ENCODE peak calls at places on chromosome 20, in six cellular contexts. Z, A, N, W, G and J are unnamed samples.

GRCh38 chr20:20017852-20018245 is 687 bp downstream of the NAA20 start:
- DNase-seq in Z (no peak), A (no peak), N (no peak), W (peak; percentile 9), G (no peak), J (no peak)

GRCh38 chr20:49853640-49854039 is 41.0 kb downstream of the SLC9A8 start:
- DNase-seq in Z (peak; percentile 89), A (peak; percentile 72), N (peak; percentile 12), W (peak; percentile 73), G (peak; percentile 88), J (peak; percentile 97)

GRCh38 chr20:45372241-45372640 is 5.9 kb downstream of the TP53TG5 start:
- DNase-seq in Z (no peak), A (no peak), N (no peak), W (no peak), G (no peak), J (no peak)

GRCh38 chr20:9214676-9215075 is 145.8 kb downstream of the PLCB4 start:
- DNase-seq in Z (no peak), A (peak; percentile 96), N (no peak), W (peak; percentile 95), G (no peak), J (peak; percentile 99)

GRCh38 chr20:35698298-35699126 is 640 bp downstream of the NFS1 start:
- DNase-seq in Z (no peak), A (no peak), N (no peak), W (peak; percentile 21), G (no peak), J (no peak)

GRCh38 chr20:47024461-47024937 is 129.9 kb downstream of the EYA2 start:
- DNase-seq in Z (no peak), A (no peak), N (no peak), W (no peak), G (no peak), J (no peak)

GRCh38 chr20:45347936-45348809 is at the start of gene SDC4:
- DNase-seq in Z (peak; percentile 85), A (peak; percentile 74), N (peak; percentile 36), W (peak; percentile 62), G (no peak), J (peak; percentile 40)

GRCh38 chr20:41910558-41910957 is 292.4 kb upstream of the CHD6 start:
- DNase-seq in Z (no peak), A (no peak), N (no peak), W (no peak), G (no peak), J (no peak)

GRCh38 chr20:25045343-25045712 is 12.6 kb downstream of the ACSS1 start:
- DNase-seq in Z (no peak), A (no peak), N (no peak), W (no peak), G (no peak), J (no peak)

GRCh38 chr20:38143646-38144554 is 21.2 kb downstream of the TGM2 start:
- DNase-seq in Z (peak; percentile 93), A (peak; percentile 70), N (no peak), W (peak; percentile 95), G (no peak), J (peak; percentile 96)

GRCh38 chr20:33015114-33015491 is 7.6 kb downstream of the BPIFB2 start:
- DNase-seq in Z (no peak), A (no peak), N (no peak), W (no peak), G (no peak), J (no peak)

GRCh38 chr20:26163890-26164289 is 467.2 kb upstream of the ZNF337 start:
- DNase-seq in Z (no peak), A (peak; percentile 78), N (no peak), W (peak; percentile 96), G (peak; percentile 11), J (peak; percentile 87)

GRCh38 chr20:922781-923180 is 6.6 kb upstream of the ANGPT4 start:
- DNase-seq in Z (peak; percentile 52), A (no peak), N (peak; percentile 18), W (no peak), G (no peak), J (no peak)

GRCh38 chr20:63318391-63319163 is 25.6 kb downstream of the COL20A1 start:
- DNase-seq in Z (peak; percentile 45), A (no peak), N (no peak), W (no peak), G (no peak), J (no peak)

GRCh38 chr20:22908944-22909343 is 126.2 kb upstream of the SSTR4 start:
- DNase-seq in Z (no peak), A (no peak), N (no peak), W (no peak), G (no peak), J (no peak)

GRCh38 chr20:341682-342081 is 5.2 kb upstream of the NRSN2 start:
- DNase-seq in Z (no peak), A (peak; percentile 76), N (no peak), W (peak; percentile 87), G (no peak), J (peak; percentile 87)

GRCh38 chr20:6178537-6178936 is 55.7 kb upstream of the FERMT1 start:
- DNase-seq in Z (no peak), A (peak; percentile 69), N (peak; percentile 13), W (peak; percentile 32), G (peak; percentile 23), J (peak; percentile 21)

GRCh38 chr20:62495798-62496325 is 20.1 kb upstream of the GATA5 start:
- DNase-seq in Z (no peak), A (no peak), N (no peak), W (no peak), G (no peak), J (no peak)

GRCh38 chr20:16864958-16865357 is 116.8 kb downstream of the OTOR start:
- DNase-seq in Z (no peak), A (no peak), N (no peak), W (peak; percentile 29), G (no peak), J (no peak)

GRCh38 chr20:18388860-18389259 is 78.0 kb downstream of the DZANK1 start:
- DNase-seq in Z (no peak), A (peak; percentile 62), N (no peak), W (peak; percentile 77), G (no peak), J (peak; percentile 92)